ENCODE peak calls at places on chromosomes 4 and X, in four cellular contexts. B, E, Q and Z are unnamed samples.

GRCh38 chrX:66676413-66676812 is 37.5 kb upstream of the EDA2R start:
- DNase-seq in B (no peak), E (no peak), Q (no peak), Z (peak)

GRCh38 chr4:1237981-1238675 is 10.8 kb downstream of the CTBP1 start:
- DNase-seq in B (no peak), E (no peak), Q (peak), Z (no peak)

GRCh38 chr4:74486905-74487304 is 42.0 kb downstream of the AREG start:
- DNase-seq in B (no peak), E (no peak), Q (no peak), Z (no peak)

GRCh38 chr4:141899541-141899940 is 263.2 kb downstream of the IL15 start:
- DNase-seq in B (no peak), E (no peak), Q (no peak), Z (peak)

GRCh38 chr4:120557372-120557771 is 365.2 kb downstream of the PRDM5 start:
- DNase-seq in B (no peak), E (no peak), Q (no peak), Z (no peak)

GRCh38 chr4:16122225-16122624 is 38.4 kb upstream of the PROM1 start:
- DNase-seq in B (no peak), E (no peak), Q (no peak), Z (no peak)

GRCh38 chr4:189001283-189001970 is 862.2 kb downstream of the TRIML1 start:
- DNase-seq in B (no peak), E (no peak), Q (no peak), Z (no peak)

GRCh38 chr4:9904976-9905587 is 116.2 kb downstream of the SLC2A9 start:
- DNase-seq in B (no peak), E (no peak), Q (no peak), Z (no peak)

GRCh38 chr4:65508169-65508568 is 162.1 kb downstream of the EPHA5 start:
- DNase-seq in B (no peak), E (no peak), Q (no peak), Z (peak)

GRCh38 chrX:1481636-1482529 is 29.2 kb upstream of the ASMTL start:
- DNase-seq in B (peak), E (peak), Q (peak), Z (peak)

GRCh38 chrX:15849555-15849954 is 5.1 kb downstream of the AP1S2 start:
- DNase-seq in B (no peak), E (peak), Q (no peak), Z (no peak)

GRCh38 chr4:31575504-31575903 is 855.3 kb downstream of the PCDH7 start:
- DNase-seq in B (no peak), E (no peak), Q (no peak), Z (no peak)

GRCh38 chrX:37860731-37861130 is 13.4 kb upstream of the DYNLT3 start:
- DNase-seq in B (no peak), E (no peak), Q (no peak), Z (no peak)

GRCh38 chr4:178037459-178038214 is 595.4 kb upstream of the AGA start:
- DNase-seq in B (no peak), E (no peak), Q (no peak), Z (no peak)

GRCh38 chr4:94759767-94760211 is 2.0 kb downstream of the BMPR1B start:
- DNase-seq in B (no peak), E (no peak), Q (no peak), Z (no peak)

GRCh38 chrX:68932611-68933010 is 103.8 kb downstream of the EFNB1 start:
- DNase-seq in B (no peak), E (no peak), Q (no peak), Z (no peak)

GRCh38 chr4:37054670-37055069 is 189.9 kb upstream of the NWD2 start:
- DNase-seq in B (no peak), E (peak), Q (no peak), Z (no peak)

GRCh38 chr4:156547439-156547838 is 424.2 kb downstream of the PDGFC start:
- DNase-seq in B (peak), E (no peak), Q (no peak), Z (peak)

GRCh38 chrX:71158603-71159002 is 14.0 kb downstream of the NLGN3 start:
- DNase-seq in B (no peak), E (no peak), Q (no peak), Z (no peak)

GRCh38 chrX:70508296-70508911 is 63.8 kb downstream of the DLG3 start:
- DNase-seq in B (no peak), E (peak), Q (no peak), Z (no peak)

GRCh38 chr4:153433753-153434105 is 32.4 kb upstream of the TMEM131L start:
- DNase-seq in B (no peak), E (no peak), Q (no peak), Z (no peak)
- H3K4me3 ChIP-seq in B (no peak), E (no peak), Q (peak), Z (no peak)

DNA sequence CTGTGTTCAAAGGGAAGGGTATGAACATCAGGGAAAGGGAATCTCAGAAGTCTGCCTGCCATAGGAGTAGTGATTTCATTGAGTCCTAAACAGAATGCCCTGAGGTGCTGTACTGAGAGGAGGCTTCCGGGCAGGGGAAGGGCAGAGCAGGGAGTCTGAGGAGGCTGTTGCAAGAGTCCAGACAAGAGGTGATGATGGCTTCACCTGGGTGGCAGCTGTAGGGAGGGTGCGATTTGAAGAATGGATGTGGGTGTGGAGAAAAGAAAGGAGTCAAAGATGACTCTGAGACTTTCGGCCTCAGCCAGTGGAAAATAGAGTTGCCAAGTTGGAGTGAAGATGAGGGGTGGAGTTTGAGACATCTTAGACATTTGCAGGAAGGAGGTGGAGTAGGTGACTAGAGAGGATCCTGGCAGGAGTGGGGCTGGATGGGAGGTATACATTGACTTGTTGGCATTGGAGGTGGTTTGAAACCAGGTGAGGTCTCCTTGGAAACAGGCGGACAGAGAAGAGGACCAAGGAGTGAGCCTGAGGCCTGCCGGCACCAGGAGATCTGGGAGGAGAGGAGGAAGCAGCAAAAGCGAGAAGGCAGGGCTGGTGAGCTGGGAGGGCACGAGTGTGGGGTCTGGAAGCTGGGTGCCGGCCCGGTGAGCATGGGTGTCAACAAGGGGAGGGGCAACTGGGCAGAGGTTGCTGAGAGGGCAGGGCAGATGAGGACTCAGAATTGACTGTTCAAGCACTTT is 24.2 kb downstream of the TBC1D14 start:
- DNase-seq in B (no peak), E (no peak), Q (no peak), Z (no peak)
- TF ChIP-seq CTCF in B (no peak), E (no peak), Q (no peak), Z (no peak)

GRCh38 chr4:173777421-173777820 is 247.4 kb upstream of the HAND2 start:
- DNase-seq in B (no peak), E (no peak), Q (no peak), Z (no peak)

GRCh38 chr4:173782660-173783059 is 252.6 kb upstream of the HAND2 start:
- DNase-seq in B (no peak), E (no peak), Q (no peak), Z (no peak)

GRCh38 chr4:173777921-173778320 is 247.9 kb upstream of the HAND2 start:
- DNase-seq in B (no peak), E (peak), Q (no peak), Z (no peak)
- H3K4me3 ChIP-seq in B (no peak), E (no peak), Q (no peak), Z (no peak)

GRCh38 chr4:168551945-168552695 is 55.3 kb downstream of the PALLD start:
- DNase-seq in B (no peak), E (peak), Q (no peak), Z (no peak)
- TF ChIP-seq CTCF in B (peak), E (peak), Q (no peak), Z (no peak)

GRCh38 chr4:38152721-38153412 is 192.7 kb downstream of the PTTG2 start:
- DNase-seq in B (no peak), E (no peak), Q (no peak), Z (no peak)
- H3K4me3 ChIP-seq in B (no peak), E (no peak), Q (no peak), Z (no peak)

GRCh38 chr4:4386296-4386735 is 586 bp upstream of the NSG1 start:
- DNase-seq in B (no peak), E (peak), Q (no peak), Z (no peak)

GRCh38 chr4:4383085-4383484 is 3.8 kb upstream of the NSG1 start:
- DNase-seq in B (no peak), E (no peak), Q (no peak), Z (no peak)

GRCh38 chr4:4386736-4387392 is at the start of gene NSG1:
- DNase-seq in B (no peak), E (peak), Q (no peak), Z (no peak)

GRCh38 chr4:4385729-4386295 is 1.1 kb upstream of the NSG1 start:
- DNase-seq in B (no peak), E (no peak), Q (no peak), Z (no peak)

DNA sequence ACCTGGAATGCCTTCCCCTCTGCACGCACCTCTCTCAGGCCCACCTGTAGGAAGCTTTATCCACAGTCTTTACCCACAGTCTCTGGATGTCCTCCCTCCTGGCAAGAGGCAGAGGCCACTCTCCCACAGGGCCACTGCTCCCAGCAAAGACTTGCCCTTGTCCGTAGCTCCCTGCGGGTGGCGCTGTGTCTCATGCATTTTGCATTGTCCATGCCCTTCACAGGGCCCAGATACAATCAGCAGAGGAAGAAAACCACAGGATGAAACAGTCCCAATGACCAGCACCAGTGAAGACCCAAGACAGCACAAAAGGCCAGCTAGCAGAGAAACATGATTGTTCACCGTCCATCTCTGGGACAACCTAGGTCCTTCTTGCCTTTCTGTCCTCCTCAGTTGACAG is 2.1 kb upstream of the NSG1 start:
- DNase-seq in B (no peak), E (peak), Q (no peak), Z (no peak)
- TF ChIP-seq CTCF in B (peak), E (peak), Q (no peak), Z (peak)

GRCh38 chr4:84697159-84697558 is 114.2 kb downstream of the CDS1 start:
- DNase-seq in B (no peak), E (no peak), Q (no peak), Z (no peak)

GRCh38 chr4:84697615-84698201 is 114.8 kb downstream of the CDS1 start:
- DNase-seq in B (no peak), E (no peak), Q (no peak), Z (no peak)

DNA sequence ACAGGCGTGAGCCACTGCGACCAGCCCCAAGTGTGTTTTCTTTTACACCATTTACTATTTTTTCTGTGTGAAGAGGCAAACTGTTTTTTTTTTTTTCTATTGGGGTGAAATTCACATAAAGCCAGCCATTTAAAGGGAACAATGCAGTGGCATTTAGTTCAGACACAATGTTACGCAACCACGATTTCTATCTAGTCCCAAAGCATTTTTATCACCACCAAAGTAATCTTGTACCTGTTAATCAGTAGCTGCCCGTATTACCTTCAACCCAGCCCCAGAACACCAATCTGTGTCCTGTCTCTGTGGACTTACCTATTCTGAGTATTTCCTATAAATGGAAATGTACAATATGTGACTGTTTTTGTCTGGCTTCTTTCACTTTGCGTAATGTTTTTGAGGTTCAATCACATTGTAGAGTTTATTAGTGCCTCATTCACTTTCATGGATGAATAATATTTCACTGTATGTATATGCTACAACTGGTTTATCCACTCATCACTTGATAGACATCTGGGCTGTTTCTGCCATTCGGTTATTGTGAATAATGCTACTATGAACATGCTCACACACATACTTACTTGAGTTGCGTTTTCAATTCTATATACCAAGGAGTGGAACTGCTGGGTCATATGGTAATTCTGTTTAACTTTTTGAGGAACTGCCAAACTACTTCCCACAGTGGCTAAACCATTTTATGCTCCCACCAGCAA is 116.2 kb downstream of the CDS1 start:
- DNase-seq in B (no peak), E (no peak), Q (no peak), Z (no peak)
- H3K4me3 ChIP-seq in B (no peak), E (no peak), Q (no peak), Z (no peak)

DNA sequence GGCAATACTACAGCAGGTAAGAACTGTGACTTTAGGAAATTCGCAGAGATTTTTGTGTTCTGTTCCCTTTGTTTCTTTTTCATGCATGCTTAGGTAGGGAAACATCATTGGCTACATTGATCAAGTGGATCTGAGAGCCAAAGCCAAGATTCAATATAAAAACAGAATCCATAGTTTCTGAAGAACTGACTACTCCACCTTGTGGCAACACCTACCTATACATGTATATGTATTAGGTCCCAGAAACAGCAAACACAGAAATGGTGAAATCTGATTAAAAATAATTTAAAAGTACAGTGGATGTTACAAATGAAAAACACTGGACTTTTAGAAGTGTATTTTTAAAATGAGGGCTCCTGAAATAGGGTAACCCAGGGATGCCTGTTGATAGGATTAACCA is 322.6 kb upstream of the MAOA start:
- DNase-seq in B (no peak), E (no peak), Q (no peak), Z (no peak)
- TF ChIP-seq CTCF in B (no peak), E (peak), Q (peak), Z (no peak)

DNA sequence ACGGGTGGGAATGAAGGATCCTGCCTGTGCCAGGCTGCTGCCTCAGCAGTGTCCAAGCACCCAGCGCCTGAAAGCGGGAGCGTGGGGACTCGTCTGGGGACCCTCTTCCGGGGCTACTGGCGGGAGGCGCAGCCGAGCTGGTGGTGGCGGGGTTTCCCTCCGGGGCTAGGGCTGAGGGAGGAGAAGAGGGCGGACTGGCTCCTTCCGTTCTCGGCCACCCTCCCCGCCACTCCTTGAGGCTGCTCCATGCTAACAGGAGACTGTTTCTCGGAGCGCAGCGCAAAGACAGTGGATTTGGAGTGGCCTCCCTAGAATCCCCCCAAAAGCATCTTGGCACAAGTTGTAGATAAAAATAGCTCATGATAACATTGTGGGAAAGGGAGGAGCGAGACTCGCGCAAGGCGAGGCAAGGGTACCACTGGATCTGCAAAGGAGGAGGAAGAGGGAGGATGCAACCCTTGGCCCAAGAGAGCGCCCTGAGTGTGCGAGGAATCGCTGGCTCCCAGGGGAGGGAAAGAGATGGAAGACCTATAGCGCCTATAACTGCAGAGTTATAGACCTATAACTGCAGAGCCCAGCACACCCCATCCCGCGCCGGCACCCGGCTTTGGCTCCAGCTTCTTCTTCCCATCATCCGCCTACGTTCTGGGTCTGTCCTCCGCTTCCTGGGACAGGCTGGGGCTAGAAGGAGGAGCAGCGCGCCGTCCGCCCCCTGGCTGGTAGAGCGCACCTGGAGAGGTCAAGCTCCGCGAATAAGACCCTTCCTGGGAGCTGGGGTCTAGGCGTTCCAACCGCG is 1.3 kb downstream of the HS3ST1 start:
- DNase-seq in B (no peak), E (peak), Q (no peak), Z (no peak)
- H3K4me3 ChIP-seq in B (no peak), E (peak), Q (peak), Z (no peak)

GRCh38 chr4:48008021-48008596 is 8.4 kb downstream of the CNGA1 start:
- DNase-seq in B (no peak), E (peak), Q (no peak), Z (no peak)

GRCh38 chr4:48005781-48006180 is 10.7 kb downstream of the CNGA1 start:
- DNase-seq in B (no peak), E (no peak), Q (no peak), Z (no peak)

GRCh38 chr4:48002267-48002666 is 14.2 kb downstream of the CNGA1 start:
- DNase-seq in B (no peak), E (no peak), Q (no peak), Z (no peak)
- TF ChIP-seq CTCF in B (no peak), E (no peak), Q (no peak), Z (no peak)